ENCODE peak calls at places on chromosomes 7 and 10, in nine cellular contexts. X is choroid plexus epithelial cell; S is NCI-H2171 treated with DMSO at 0.1 percent for 48 hours; L is cardiac fibroblast; V is stimulated activated CD8-positive, alpha-beta memory T cell treated with anti-CD3 and anti-CD28 coated beads, Interleukin-4, amount 100 ng/mL, for 1 hour; P is NCI-H345; E is NCI-H1436; U is AG09309; K is AG10803. M is an unnamed sample.

GRCh38 chr10:79393221-79393923 is 46.1 kb downstream of the PPIF start:
- DNase-seq in X (no peak), S (no peak), L (no peak), V (no peak), P (no peak), E (no peak), U (no peak), K (no peak), M (no peak)

GRCh38 chr10:113679463-113680171 is at the start of gene CASP7:
- DNase-seq in X (peak; percentile 79), S (peak; percentile 10), L (peak; percentile 80), V (peak; percentile 62), P (peak; percentile 77), E (peak; percentile 74), U (no peak), K (peak; percentile 65), M (peak; percentile 90)

GRCh38 chr7:21757537-21758282 is 188.0 kb downstream of the CDCA7L start:
- DNase-seq in X (no peak), S (no peak), L (no peak), V (no peak), P (no peak), E (no peak), U (no peak), K (no peak), M (no peak)

GRCh38 chr7:105461518-105461917 is 60.6 kb downstream of the PUS7 start:
- DNase-seq in X (peak; percentile 40), S (no peak), L (no peak), V (no peak), P (peak; percentile 75), E (no peak), U (no peak), K (no peak), M (no peak)

GRCh38 chr7:102273749-102274712 is 12.6 kb upstream of the SH2B2 start:
- DNase-seq in X (peak; percentile 67), S (no peak), L (peak; percentile 27), V (no peak), P (no peak), E (no peak), U (no peak), K (peak; percentile 53), M (no peak)

GRCh38 chr7:151012921-151013347 is 11.4 kb downstream of the ATG9B start:
- DNase-seq in X (peak; percentile 54), S (no peak), L (peak; percentile 47), V (no peak), P (no peak), E (no peak), U (no peak), K (peak; percentile 28), M (peak; percentile 45)

GRCh38 chr7:114789942-114790341 is 132.0 kb upstream of the MDFIC start:
- DNase-seq in X (peak; percentile 92), S (no peak), L (peak; percentile 70), V (no peak), P (no peak), E (no peak), U (peak; percentile 83), K (peak; percentile 90), M (peak; percentile 86)

GRCh38 chr7:136692221-136692620 is 176.2 kb upstream of the CHRM2 start:
- DNase-seq in X (no peak), S (no peak), L (no peak), V (no peak), P (no peak), E (no peak), U (no peak), K (no peak), M (no peak)

GRCh38 chr7:7148799-7149481 is 33.4 kb upstream of the C1GALT1 start:
- DNase-seq in X (peak; percentile 22), S (no peak), L (peak; percentile 65), V (no peak), P (no peak), E (no peak), U (no peak), K (no peak), M (no peak)

GRCh38 chr10:102504179-102504975 is 605 bp downstream of the SUFU start:
- DNase-seq in X (peak; percentile 48), S (no peak), L (no peak), V (no peak), P (no peak), E (no peak), U (no peak), K (no peak), M (peak; percentile 31)

GRCh38 chr10:127151541-127151940 is 44.9 kb downstream of the INSYN2A start:
- DNase-seq in X (peak; percentile 22), S (no peak), L (no peak), V (no peak), P (no peak), E (no peak), U (no peak), K (no peak), M (no peak)

GRCh38 chr7:17153571-17153970 is 144.9 kb upstream of the AHR start:
- DNase-seq in X (peak; percentile 13), S (no peak), L (no peak), V (no peak), P (no peak), E (no peak), U (no peak), K (no peak), M (no peak)

GRCh38 chr10:132665946-132666732 is 119.8 kb downstream of the NKX6-2 start:
- DNase-seq in X (peak; percentile 72), S (no peak), L (peak; percentile 74), V (no peak), P (no peak), E (no peak), U (peak; percentile 70), K (peak; percentile 84), M (peak; percentile 94)

GRCh38 chr7:81574723-81575326 is 195.0 kb downstream of the HGF start:
- DNase-seq in X (peak; percentile 60), S (no peak), L (peak; percentile 85), V (no peak), P (no peak), E (no peak), U (no peak), K (no peak), M (peak; percentile 48)

GRCh38 chr7:64888901-64889685 is 14.0 kb upstream of the ZNF273 start:
- DNase-seq in X (no peak), S (no peak), L (peak; percentile 12), V (no peak), P (no peak), E (no peak), U (no peak), K (no peak), M (peak; percentile 24)

GRCh38 chr10:112907893-112908292 is 42.2 kb upstream of the TCF7L2 start:
- DNase-seq in X (no peak), S (no peak), L (peak; percentile 4), V (no peak), P (no peak), E (no peak), U (no peak), K (peak; percentile 13), M (peak; percentile 18)

GRCh38 chr7:30285067-30285530 is 702 bp downstream of the ZNRF2 start:
- DNase-seq in X (peak; percentile 30), S (no peak), L (peak; percentile 44), V (no peak), P (peak; percentile 44), E (peak; percentile 16), U (no peak), K (peak; percentile 35), M (no peak)

GRCh38 chr10:122267849-122268737 is 3.0 kb upstream of the BTBD16 start:
- DNase-seq in X (peak; percentile 56), S (peak; percentile 23), L (peak; percentile 50), V (peak; percentile 15), P (peak; percentile 23), E (peak; percentile 74), U (no peak), K (no peak), M (peak; percentile 46)

GRCh38 chr7:16634292-16634738 is 11.2 kb downstream of the ANKMY2 start:
- DNase-seq in X (peak; percentile 80), S (no peak), L (peak; percentile 56), V (no peak), P (no peak), E (no peak), U (no peak), K (peak; percentile 71), M (no peak)

GRCh38 chr7:75688200-75689136 is 50.3 kb downstream of the HIP1 start:
- DNase-seq in X (no peak), S (peak; percentile 51), L (no peak), V (no peak), P (peak; percentile 92), E (peak; percentile 64), U (no peak), K (no peak), M (no peak)

GRCh38 chr7:145957160-145957890 is 159.3 kb upstream of the CNTNAP2 start:
- DNase-seq in X (peak; percentile 90), S (no peak), L (no peak), V (no peak), P (no peak), E (no peak), U (no peak), K (no peak), M (no peak)

GRCh38 chr7:904847-905246 is 28.5 kb downstream of the GET4 start:
- DNase-seq in X (peak; percentile 26), S (no peak), L (peak; percentile 60), V (no peak), P (no peak), E (no peak), U (no peak), K (peak; percentile 72), M (peak; percentile 75)

GRCh38 chr10:131168238-131168875 is 143.2 kb downstream of the TCERG1L start:
- DNase-seq in X (no peak), S (no peak), L (no peak), V (no peak), P (no peak), E (no peak), U (no peak), K (no peak), M (no peak)

GRCh38 chr7:31261373-31261772 is 79.2 kb downstream of the NEUROD6 start:
- DNase-seq in X (no peak), S (no peak), L (no peak), V (no peak), P (no peak), E (no peak), U (no peak), K (no peak), M (no peak)

GRCh38 chr7:133601607-133602006 is 348.7 kb downstream of the EXOC4 start:
- DNase-seq in X (no peak), S (peak; percentile 34), L (no peak), V (no peak), P (no peak), E (no peak), U (no peak), K (no peak), M (no peak)

GRCh38 chr10:26491276-26491675 is 53.1 kb downstream of the APBB1IP start:
- DNase-seq in X (no peak), S (no peak), L (no peak), V (no peak), P (no peak), E (no peak), U (no peak), K (no peak), M (no peak)

GRCh38 chr10:124996127-124996853 is 54.4 kb downstream of the ZRANB1 start:
- DNase-seq in X (no peak), S (no peak), L (no peak), V (no peak), P (no peak), E (no peak), U (no peak), K (no peak), M (no peak)

GRCh38 chr10:92693534-92693893 is 3.8 kb downstream of the HHEX start:
- DNase-seq in X (no peak), S (no peak), L (no peak), V (no peak), P (no peak), E (no peak), U (no peak), K (no peak), M (no peak)

GRCh38 chr7:15159239-15159638 is 256.7 kb upstream of the DGKB start:
- DNase-seq in X (no peak), S (no peak), L (no peak), V (no peak), P (no peak), E (no peak), U (no peak), K (no peak), M (no peak)

GRCh38 chr7:84091318-84091717 is 103.3 kb downstream of the SEMA3A start:
- DNase-seq in X (no peak), S (no peak), L (no peak), V (no peak), P (no peak), E (no peak), U (no peak), K (no peak), M (no peak)

GRCh38 chr7:44665531-44666213 is 59.2 kb downstream of the OGDH start:
- DNase-seq in X (peak; percentile 97), S (no peak), L (peak; percentile 88), V (no peak), P (no peak), E (no peak), U (peak; percentile 56), K (peak; percentile 92), M (peak; percentile 24)

M was measured in EL.